ENCODE peak calls at places on chromosome 10, in ten cellular contexts. K, N, Q, Z, E, Y, J, X, O and I are unnamed samples.

GRCh38 chr10:29725133-29725720 is 90.5 kb upstream of the SVIL start:
- DNase-seq in K (peak), N (no peak), Q (peak), Z (peak), E (no peak), Y (no peak), J (peak), X (no peak), O (peak), I (no peak)

GRCh38 chr10:6145414-6145978 is 56.7 kb downstream of the RBM17 start:
- DNase-seq in K (peak), N (no peak), Q (no peak), Z (no peak), E (no peak), Y (no peak), J (no peak), X (no peak), O (no peak), I (no peak)

GRCh38 chr10:106134326-106135000 is 1030.0 kb downstream of the SORCS1 start:
- DNase-seq in K (no peak), N (no peak), Q (no peak), Z (no peak), E (no peak), Y (no peak), J (no peak), X (no peak), O (no peak), I (no peak)

GRCh38 chr10:24891823-24892222 is 60.6 kb downstream of the PRTFDC1 start:
- DNase-seq in K (no peak), N (no peak), Q (no peak), Z (no peak), E (peak), Y (peak), J (no peak), X (peak), O (peak), I (peak)

GRCh38 chr10:103917326-103918052 is 495 bp downstream of the STN1 start:
- DNase-seq in K (peak), N (no peak), Q (peak), Z (peak), E (no peak), Y (no peak), J (peak), X (no peak), O (no peak), I (no peak)

GRCh38 chr10:25294032-25294926 is 119.5 kb downstream of the GPR158 start:
- DNase-seq in K (peak), N (no peak), Q (no peak), Z (no peak), E (no peak), Y (no peak), J (no peak), X (no peak), O (peak), I (no peak)

GRCh38 chr10:101766306-101766705 is 9.6 kb downstream of the FGF8 start:
- DNase-seq in K (no peak), N (no peak), Q (no peak), Z (no peak), E (no peak), Y (no peak), J (no peak), X (no peak), O (no peak), I (no peak)

GRCh38 chr10:69974551-69975155 is 78.0 kb upstream of the MACROH2A2 start:
- DNase-seq in K (peak), N (no peak), Q (no peak), Z (no peak), E (peak), Y (peak), J (no peak), X (peak), O (no peak), I (peak)

GRCh38 chr10:119252051-119252465 is 44.7 kb downstream of the GRK5 start:
- DNase-seq in K (no peak), N (no peak), Q (no peak), Z (no peak), E (no peak), Y (no peak), J (no peak), X (peak), O (peak), I (no peak)

GRCh38 chr10:81534991-81535390 is 340.0 kb upstream of the NRG3 start:
- DNase-seq in K (no peak), N (no peak), Q (no peak), Z (no peak), E (no peak), Y (no peak), J (no peak), X (no peak), O (no peak), I (no peak)

GRCh38 chr10:97220371-97220770 is 34.6 kb upstream of the SLIT1 start:
- DNase-seq in K (no peak), N (no peak), Q (peak), Z (no peak), E (no peak), Y (no peak), J (no peak), X (no peak), O (no peak), I (no peak)

GRCh38 chr10:22719406-22720042 is 5.1 kb upstream of the PIP4K2A start:
- DNase-seq in K (no peak), N (no peak), Q (no peak), Z (no peak), E (no peak), Y (no peak), J (no peak), X (no peak), O (no peak), I (no peak)

GRCh38 chr10:112094984-112095383 is 88.6 kb downstream of the GPAM start:
- DNase-seq in K (no peak), N (no peak), Q (no peak), Z (no peak), E (no peak), Y (no peak), J (no peak), X (no peak), O (no peak), I (no peak)

GRCh38 chr10:86673827-86674581 is 5.7 kb downstream of the LDB3 start:
- DNase-seq in K (no peak), N (no peak), Q (no peak), Z (no peak), E (no peak), Y (no peak), J (no peak), X (no peak), O (no peak), I (no peak)

GRCh38 chr10:113534428-113534827 is 18.4 kb upstream of the HABP2 start:
- DNase-seq in K (no peak), N (no peak), Q (no peak), Z (no peak), E (no peak), Y (no peak), J (no peak), X (no peak), O (no peak), I (no peak)

GRCh38 chr10:58348571-58349033 is 13.8 kb downstream of the UBE2D1 start:
- DNase-seq in K (no peak), N (no peak), Q (no peak), Z (no peak), E (peak), Y (no peak), J (no peak), X (no peak), O (no peak), I (no peak)

GRCh38 chr10:44863344-44864041 is 47.6 kb upstream of the TMEM72 start:
- DNase-seq in K (peak), N (no peak), Q (no peak), Z (no peak), E (no peak), Y (no peak), J (no peak), X (no peak), O (no peak), I (no peak)

GRCh38 chr10:132990684-132991545 is 48.5 kb upstream of the CFAP46 start:
- DNase-seq in K (no peak), N (no peak), Q (no peak), Z (no peak), E (no peak), Y (no peak), J (no peak), X (no peak), O (no peak), I (no peak)

GRCh38 chr10:74419491-74420466 is 268.8 kb downstream of the ADK start:
- DNase-seq in K (no peak), N (no peak), Q (no peak), Z (no peak), E (peak), Y (no peak), J (peak), X (peak), O (peak), I (no peak)

GRCh38 chr10:77756319-77757232 is 119.0 kb upstream of the KCNMA1 start:
- DNase-seq in K (peak), N (no peak), Q (no peak), Z (peak), E (peak), Y (peak), J (no peak), X (peak), O (peak), I (peak)

GRCh38 chr10:88546462-88546861 is 36.7 kb downstream of the RNLS start:
- DNase-seq in K (no peak), N (no peak), Q (no peak), Z (no peak), E (no peak), Y (no peak), J (no peak), X (no peak), O (no peak), I (no peak)

GRCh38 chr10:47176903-47177860 is 122.8 kb upstream of the GDF10 start:
- DNase-seq in K (no peak), N (no peak), Q (no peak), Z (no peak), E (no peak), Y (no peak), J (no peak), X (peak), O (no peak), I (peak)
- H3K4me3 ChIP-seq in K (no peak), N (no peak), Q (no peak), Z (no peak), E (no peak), Y (no peak), J (no peak), X (no peak), O (no peak), I (no peak)

GRCh38 chr10:72523932-72524396 is 101.9 kb downstream of the MICU1 start:
- DNase-seq in K (no peak), N (no peak), Q (no peak), Z (no peak), E (no peak), Y (no peak), J (no peak), X (no peak), O (no peak), I (no peak)
- H3K4me3 ChIP-seq in K (no peak), N (no peak), Q (no peak), Z (no peak), E (no peak), Y (no peak), J (no peak), X (no peak), O (no peak), I (no peak)

GRCh38 chr10:68296833-68297232 is 35.0 kb upstream of the HNRNPH3 start:
- DNase-seq in K (no peak), N (no peak), Q (no peak), Z (no peak), E (no peak), Y (no peak), J (no peak), X (peak), O (no peak), I (no peak)
- H3K4me3 ChIP-seq in K (no peak), N (no peak), Q (no peak), Z (no peak), E (no peak), Y (no peak), J (no peak), X (no peak), O (no peak), I (no peak)

DNA sequence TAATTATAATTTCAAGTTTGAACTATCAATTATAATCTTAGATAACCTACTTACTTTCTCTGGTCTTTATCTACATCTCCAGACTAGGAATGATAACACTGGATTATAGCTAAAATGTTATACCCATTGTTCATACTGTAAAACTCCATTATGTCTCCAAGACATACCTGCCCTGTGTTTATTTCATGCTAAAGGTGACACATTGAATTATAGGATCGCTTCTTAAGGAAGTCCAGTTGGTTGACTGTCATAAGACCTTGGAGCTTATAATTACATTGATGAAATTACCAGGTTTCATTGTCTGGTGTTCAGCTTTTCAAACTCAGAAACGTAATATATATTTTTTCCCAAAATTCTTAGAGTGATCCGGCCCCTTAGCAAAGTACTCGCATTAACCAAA is 15.5 kb upstream of the HERC4 start:
- DNase-seq in K (no peak), N (no peak), Q (no peak), Z (no peak), E (no peak), Y (no peak), J (no peak), X (no peak), O (no peak), I (no peak)
- H3K4me3 ChIP-seq in K (no peak), N (no peak), Q (no peak), Z (no peak), E (no peak), Y (no peak), J (no peak), X (no peak), O (no peak), I (no peak)

GRCh38 chr10:73339436-73339835 is 19.2 kb downstream of the CFAP70 start:
- DNase-seq in K (no peak), N (no peak), Q (no peak), Z (no peak), E (no peak), Y (no peak), J (no peak), X (no peak), O (no peak), I (no peak)

GRCh38 chr10:73344267-73344666 is 14.4 kb downstream of the CFAP70 start:
- DNase-seq in K (no peak), N (no peak), Q (no peak), Z (no peak), E (no peak), Y (no peak), J (no peak), X (no peak), O (no peak), I (no peak)

GRCh38 chr10:73338801-73339368 is 19.8 kb downstream of the CFAP70 start:
- DNase-seq in K (no peak), N (no peak), Q (no peak), Z (no peak), E (no peak), Y (no peak), J (no peak), X (no peak), O (no peak), I (no peak)

GRCh38 chr10:73340121-73340520 is 18.5 kb downstream of the CFAP70 start:
- DNase-seq in K (no peak), N (no peak), Q (no peak), Z (no peak), E (no peak), Y (no peak), J (no peak), X (no peak), O (no peak), I (no peak)
- H3K4me3 ChIP-seq in K (no peak), N (no peak), Q (no peak), Z (no peak), E (no peak), Y (no peak), J (no peak), X (no peak), O (no peak), I (no peak)